ENCODE peak calls at places on chromosome 4, in eight cellular contexts. One of them, this sample, is unnamed.

GRCh38 chr4:36392049-36392448 is 110.6 kb downstream of the DTHD1 start:
- DNase-seq in activated CD4-positive, alpha-beta T cell treated with anti-CD3 and anti-CD28 coated beads, Interleukin-2, amount 50 U/mL, for 1 hour: no peak
- DNase-seq in upper lobe of right lung: no peak
- DNase-seq in HEK293T: no peak
- DNase-seq in NCI-H2081: no peak
- DNase-seq in CD4-positive, CD25-positive, alpha-beta regulatory T cell: no peak
- DNase-seq in IMR-90: no peak
- DNase-seq in lung microvascular endothelial cell: no peak
- DNase-seq in this sample: no peak

GRCh38 chr4:86032476-86033022 is 327.3 kb downstream of the MAPK10 start:
- DNase-seq in activated CD4-positive, alpha-beta T cell treated with anti-CD3 and anti-CD28 coated beads, Interleukin-2, amount 50 U/mL, for 1 hour: no peak
- DNase-seq in IMR-90: peak; percentile 83
- DNase-seq in upper lobe of right lung: no peak
- DNase-seq in CD4-positive, CD25-positive, alpha-beta regulatory T cell: no peak
- DNase-seq in HEK293T: no peak
- DNase-seq in NCI-H2081: no peak
- DNase-seq in lung microvascular endothelial cell: no peak
- DNase-seq in this sample: peak; percentile 45

GRCh38 chr4:15149842-15150592 is 147.7 kb downstream of the CPEB2 start:
- DNase-seq in NCI-H2081: peak; percentile 68
- DNase-seq in lung microvascular endothelial cell: peak; percentile 80
- DNase-seq in IMR-90: peak; percentile 76
- DNase-seq in HEK293T: peak; percentile 29
- DNase-seq in activated CD4-positive, alpha-beta T cell treated with anti-CD3 and anti-CD28 coated beads, Interleukin-2, amount 50 U/mL, for 1 hour: no peak
- DNase-seq in CD4-positive, CD25-positive, alpha-beta regulatory T cell: peak; percentile 4
- DNase-seq in upper lobe of right lung: peak; percentile 82
- DNase-seq in this sample: peak; percentile 54

GRCh38 chr4:83221897-83222441 is 62.6 kb downstream of the COQ2 start:
- DNase-seq in lung microvascular endothelial cell: no peak
- DNase-seq in upper lobe of right lung: no peak
- DNase-seq in activated CD4-positive, alpha-beta T cell treated with anti-CD3 and anti-CD28 coated beads, Interleukin-2, amount 50 U/mL, for 1 hour: no peak
- DNase-seq in NCI-H2081: no peak
- DNase-seq in IMR-90: no peak
- DNase-seq in CD4-positive, CD25-positive, alpha-beta regulatory T cell: no peak
- DNase-seq in HEK293T: no peak
- DNase-seq in this sample: no peak

GRCh38 chr4:157151711-157152110 is 68.8 kb upstream of the GRIA2 start:
- DNase-seq in CD4-positive, CD25-positive, alpha-beta regulatory T cell: no peak
- DNase-seq in HEK293T: no peak
- DNase-seq in activated CD4-positive, alpha-beta T cell treated with anti-CD3 and anti-CD28 coated beads, Interleukin-2, amount 50 U/mL, for 1 hour: no peak
- DNase-seq in NCI-H2081: no peak
- DNase-seq in lung microvascular endothelial cell: no peak
- DNase-seq in IMR-90: no peak
- DNase-seq in upper lobe of right lung: no peak
- DNase-seq in this sample: no peak

GRCh38 chr4:183182873-183183725 is 84.0 kb downstream of the WWC2 start:
- DNase-seq in NCI-H2081: peak; percentile 55
- DNase-seq in CD4-positive, CD25-positive, alpha-beta regulatory T cell: no peak
- DNase-seq in IMR-90: peak; percentile 91
- DNase-seq in upper lobe of right lung: no peak
- DNase-seq in HEK293T: no peak
- DNase-seq in lung microvascular endothelial cell: peak; percentile 70
- DNase-seq in activated CD4-positive, alpha-beta T cell treated with anti-CD3 and anti-CD28 coated beads, Interleukin-2, amount 50 U/mL, for 1 hour: peak; percentile 8
- DNase-seq in this sample: no peak

GRCh38 chr4:15149234-15149841 is 147.1 kb downstream of the CPEB2 start:
- DNase-seq in activated CD4-positive, alpha-beta T cell treated with anti-CD3 and anti-CD28 coated beads, Interleukin-2, amount 50 U/mL, for 1 hour: no peak
- DNase-seq in IMR-90: peak; percentile 35
- DNase-seq in NCI-H2081: no peak
- DNase-seq in lung microvascular endothelial cell: no peak
- DNase-seq in HEK293T: no peak
- DNase-seq in CD4-positive, CD25-positive, alpha-beta regulatory T cell: no peak
- DNase-seq in upper lobe of right lung: no peak
- DNase-seq in this sample: no peak

GRCh38 chr4:96486563-96486962 is 646.7 kb downstream of the PDHA2 start:
- DNase-seq in lung microvascular endothelial cell: no peak
- DNase-seq in HEK293T: no peak
- DNase-seq in upper lobe of right lung: no peak
- DNase-seq in CD4-positive, CD25-positive, alpha-beta regulatory T cell: no peak
- DNase-seq in IMR-90: no peak
- DNase-seq in NCI-H2081: no peak
- DNase-seq in activated CD4-positive, alpha-beta T cell treated with anti-CD3 and anti-CD28 coated beads, Interleukin-2, amount 50 U/mL, for 1 hour: no peak
- DNase-seq in this sample: no peak

GRCh38 chr4:74375824-74376426 is 11.0 kb downstream of the EREG start:
- DNase-seq in lung microvascular endothelial cell: no peak
- DNase-seq in HEK293T: no peak
- DNase-seq in activated CD4-positive, alpha-beta T cell treated with anti-CD3 and anti-CD28 coated beads, Interleukin-2, amount 50 U/mL, for 1 hour: no peak
- DNase-seq in CD4-positive, CD25-positive, alpha-beta regulatory T cell: no peak
- DNase-seq in upper lobe of right lung: no peak
- DNase-seq in IMR-90: no peak
- DNase-seq in NCI-H2081: no peak
- DNase-seq in this sample: no peak

GRCh38 chr4:55545681-55546632 is 752 bp downstream of the CLOCK start:
- DNase-seq in activated CD4-positive, alpha-beta T cell treated with anti-CD3 and anti-CD28 coated beads, Interleukin-2, amount 50 U/mL, for 1 hour: peak; percentile 45
- DNase-seq in IMR-90: peak; percentile 62
- DNase-seq in lung microvascular endothelial cell: peak; percentile 74
- DNase-seq in HEK293T: peak; percentile 53
- DNase-seq in NCI-H2081: peak; percentile 59
- DNase-seq in upper lobe of right lung: peak; percentile 93
- DNase-seq in CD4-positive, CD25-positive, alpha-beta regulatory T cell: peak; percentile 63
- DNase-seq in this sample: peak; percentile 85

GRCh38 chr4:22339491-22339890 is 176.4 kb downstream of the ADGRA3 start:
- DNase-seq in lung microvascular endothelial cell: no peak
- DNase-seq in NCI-H2081: no peak
- DNase-seq in upper lobe of right lung: no peak
- DNase-seq in HEK293T: no peak
- DNase-seq in IMR-90: no peak
- DNase-seq in CD4-positive, CD25-positive, alpha-beta regulatory T cell: no peak
- DNase-seq in activated CD4-positive, alpha-beta T cell treated with anti-CD3 and anti-CD28 coated beads, Interleukin-2, amount 50 U/mL, for 1 hour: no peak
- DNase-seq in this sample: no peak

This sample was measured in SK-N-SH.